ENCODE peak calls at places on chromosome 2, in seven cellular contexts. C is cardiac muscle cell, M is GM23248, L is SW 1271, F is NCI-H510A treated with DMSO at 0.1 percent for 48 hours, V is T-cell, W is WTC11. K is an unnamed sample.

GRCh38 chr2:234953116-234954031 is 1.6 kb downstream of the SH3BP4 start:
- DNase-seq in C (peak; percentile 36), M (peak; percentile 70), L (no peak), F (no peak), V (no peak), W (peak; percentile 12), K (no peak)

GRCh38 chr2:233053928-233054774 is 6.0 kb upstream of the INPP5D start:
- DNase-seq in C (peak; percentile 51), M (peak; percentile 61), L (peak; percentile 7), F (peak; percentile 29), V (peak; percentile 50), W (peak; percentile 88), K (peak; percentile 28)

GRCh38 chr2:143856973-143857372 is 662.9 kb downstream of the ZEB2 start:
- DNase-seq in C (no peak), M (peak; percentile 15), L (no peak), F (no peak), V (no peak), W (no peak), K (no peak)

GRCh38 chr2:121294881-121295840 is 10.2 kb upstream of the TFCP2L1 start:
- DNase-seq in C (no peak), M (no peak), L (no peak), F (no peak), V (no peak), W (no peak), K (no peak)

GRCh38 chr2:16506366-16506765 is 159.3 kb downstream of the CYRIA start:
- DNase-seq in C (no peak), M (no peak), L (no peak), F (no peak), V (no peak), W (no peak), K (no peak)

GRCh38 chr2:20625920-20626697 is 24.8 kb downstream of the HS1BP3 start:
- DNase-seq in C (no peak), M (no peak), L (no peak), F (no peak), V (no peak), W (no peak), K (no peak)

GRCh38 chr2:215332876-215333600 is 21.2 kb downstream of the ATIC start:
- DNase-seq in C (no peak), M (no peak), L (no peak), F (no peak), V (no peak), W (no peak), K (no peak)

GRCh38 chr2:59236723-59237122 is 995.6 kb upstream of the FANCL start:
- DNase-seq in C (peak; percentile 17), M (peak; percentile 50), L (no peak), F (no peak), V (no peak), W (no peak), K (peak; percentile 83)

GRCh38 chr2:227163445-227163997 is 484 bp downstream of the COL4A4 start:
- DNase-seq in C (peak; percentile 30), M (peak; percentile 22), L (no peak), F (peak; percentile 13), V (no peak), W (peak; percentile 17), K (no peak)

GRCh38 chr2:54053830-54054229 is 61.6 kb upstream of the ACYP2 start:
- DNase-seq in C (no peak), M (no peak), L (no peak), F (no peak), V (no peak), W (no peak), K (no peak)

GRCh38 chr2:72148391-72148974 is 821 bp upstream of the CYP26B1 start:
- DNase-seq in C (no peak), M (peak; percentile 52), L (no peak), F (no peak), V (no peak), W (peak; percentile 25), K (no peak)

GRCh38 chr2:12169060-12169406 is 422.6 kb downstream of the LPIN1 start:
- DNase-seq in C (peak; percentile 86), M (peak; percentile 93), L (no peak), F (no peak), V (no peak), W (no peak), K (peak; percentile 36)

GRCh38 chr2:101135412-101136296 is 15.5 kb downstream of the TBC1D8 start:
- DNase-seq in C (no peak), M (no peak), L (no peak), F (peak; percentile 30), V (no peak), W (peak; percentile 33), K (no peak)

GRCh38 chr2:152525277-152525838 is 190.4 kb downstream of the FMNL2 start:
- DNase-seq in C (peak; percentile 55), M (peak; percentile 85), L (peak; percentile 95), F (peak; percentile 14), V (no peak), W (no peak), K (peak; percentile 54)

GRCh38 chr2:30255026-30255425 is 23.7 kb downstream of the LBH start:
- DNase-seq in C (no peak), M (no peak), L (no peak), F (no peak), V (no peak), W (no peak), K (no peak)

GRCh38 chr2:189592353-189592984 is 11.9 kb upstream of the SLC40A1 start:
- DNase-seq in C (no peak), M (no peak), L (no peak), F (no peak), V (no peak), W (no peak), K (no peak)

GRCh38 chr2:177806025-177806424 is 266.6 kb downstream of the PDE11A start:
- DNase-seq in C (peak; percentile 47), M (peak; percentile 19), L (no peak), F (no peak), V (no peak), W (no peak), K (no peak)

GRCh38 chr2:53632714-53633113 is 134.9 kb upstream of the CHAC2 start:
- DNase-seq in C (peak; percentile 24), M (peak; percentile 19), L (no peak), F (no peak), V (no peak), W (no peak), K (peak; percentile 35)

GRCh38 chr2:56015631-56016251 is 92.2 kb upstream of the EFEMP1 start:
- DNase-seq in C (no peak), M (no peak), L (no peak), F (peak; percentile 18), V (no peak), W (peak; percentile 14), K (no peak)

GRCh38 chr2:217858519-217859466 is 144.0 kb downstream of the TNS1 start:
- DNase-seq in C (peak; percentile 97), M (peak; percentile 98), L (no peak), F (peak; percentile 30), V (no peak), W (no peak), K (peak; percentile 58)

GRCh38 chr2:82023710-82024109 is 1719.2 kb upstream of the LRRTM1 start:
- DNase-seq in C (no peak), M (no peak), L (no peak), F (no peak), V (no peak), W (peak; percentile 44), K (peak; percentile 5)

GRCh38 chr2:65504814-65505697 is 72.7 kb upstream of the SPRED2 start:
- DNase-seq in C (no peak), M (no peak), L (no peak), F (no peak), V (no peak), W (no peak), K (no peak)

GRCh38 chr2:240462073-240462703 is 26.7 kb downstream of the GPC1 start:
- DNase-seq in C (no peak), M (no peak), L (no peak), F (no peak), V (no peak), W (peak; percentile 7), K (no peak)

GRCh38 chr2:213149332-213149875 is 2.0 kb downstream of the IKZF2 start:
- DNase-seq in C (peak; percentile 27), M (peak; percentile 54), L (no peak), F (no peak), V (no peak), W (no peak), K (no peak)

K was measured in H4.